ENCODE peak calls at places on chromosomes 4 and X, in four cellular contexts. One of them, this sample, is unnamed.

GRCh38 chr4:158599150-158599549 is 72.5 kb downstream of the C4orf46 start:
- DNase-seq in HepG2: no peak
- DNase-seq in GM12878: no peak
- DNase-seq in K562: no peak
- DNase-seq in this sample: no peak

GRCh38 chr4:87973283-87974169 is 2.0 kb upstream of the SPP1 start:
- DNase-seq in GM12878: no peak
- DNase-seq in HepG2: peak
- DNase-seq in K562: peak
- DNase-seq in this sample: peak

GRCh38 chr4:52102587-52102986 is 51.5 kb downstream of the SPATA18 start:
- DNase-seq in HepG2: no peak
- DNase-seq in K562: no peak
- DNase-seq in GM12878: no peak
- DNase-seq in this sample: no peak

GRCh38 chrX:97310373-97310772 is 426.7 kb downstream of the RPA4 start:
- DNase-seq in HepG2: no peak
- DNase-seq in GM12878: no peak
- DNase-seq in K562: no peak
- DNase-seq in this sample: no peak

GRCh38 chr4:40254961-40255721 is 58.3 kb downstream of the RHOH start:
- DNase-seq in K562: no peak
- DNase-seq in GM12878: no peak
- DNase-seq in HepG2: peak
- DNase-seq in this sample: peak

GRCh38 chr4:129550281-129550785 is 454.4 kb downstream of the C4orf33 start:
- DNase-seq in GM12878: no peak
- DNase-seq in HepG2: peak
- DNase-seq in K562: no peak
- DNase-seq in this sample: no peak

GRCh38 chrX:154317391-154318000 is 21.9 kb downstream of the TKTL1 start:
- DNase-seq in HepG2: no peak
- DNase-seq in GM12878: no peak
- DNase-seq in K562: peak
- DNase-seq in this sample: peak

GRCh38 chrX:150438165-150438564 is 75.0 kb downstream of the MAMLD1 start:
- DNase-seq in GM12878: no peak
- DNase-seq in K562: no peak
- DNase-seq in HepG2: no peak
- DNase-seq in this sample: no peak

GRCh38 chr4:15756361-15756861 is 21.7 kb upstream of the CD38 start:
- DNase-seq in GM12878: peak
- DNase-seq in HepG2: peak
- DNase-seq in K562: no peak
- DNase-seq in this sample: peak

GRCh38 chrX:16119353-16120220 is 3.8 kb upstream of the GRPR start:
- DNase-seq in GM12878: peak
- DNase-seq in K562: no peak
- DNase-seq in HepG2: no peak
- DNase-seq in this sample: no peak

GRCh38 chr4:88858752-88859151 is 161.1 kb upstream of the NAP1L5 start:
- DNase-seq in GM12878: peak
- DNase-seq in HepG2: no peak
- DNase-seq in K562: no peak
- DNase-seq in this sample: no peak

GRCh38 chr4:108097990-108098553 is 70.7 kb downstream of the LEF1 start:
- DNase-seq in GM12878: no peak
- DNase-seq in K562: no peak
- DNase-seq in HepG2: peak
- DNase-seq in this sample: no peak

GRCh38 chr4:82957045-82957444 is 53.6 kb downstream of the LIN54 start:
- DNase-seq in GM12878: no peak
- DNase-seq in HepG2: no peak
- DNase-seq in K562: no peak
- DNase-seq in this sample: no peak

GRCh38 chr4:1033840-1034551 is 22.6 kb downstream of the FGFRL1 start:
- DNase-seq in K562: no peak
- DNase-seq in GM12878: no peak
- DNase-seq in HepG2: no peak
- DNase-seq in this sample: no peak

GRCh38 chrX:68511255-68511654 is 12.4 kb downstream of the YIPF6 start:
- DNase-seq in K562: peak
- DNase-seq in GM12878: no peak
- DNase-seq in HepG2: peak
- DNase-seq in this sample: peak

GRCh38 chr4:168630445-168631187 is 133.8 kb downstream of the PALLD start:
- DNase-seq in GM12878: no peak
- DNase-seq in K562: no peak
- DNase-seq in HepG2: no peak
- DNase-seq in this sample: peak

GRCh38 chr4:112894951-112895350 is 154.5 kb upstream of the ANK2 start:
- DNase-seq in K562: no peak
- DNase-seq in HepG2: no peak
- DNase-seq in GM12878: no peak
- DNase-seq in this sample: no peak

GRCh38 chr4:154332681-154333421 is 158.7 kb downstream of the DCHS2 start:
- DNase-seq in GM12878: peak
- DNase-seq in HepG2: no peak
- DNase-seq in K562: no peak
- DNase-seq in this sample: peak

GRCh38 chr4:97144199-97144598 is 999.1 kb downstream of the STPG2 start:
- DNase-seq in GM12878: no peak
- DNase-seq in K562: no peak
- DNase-seq in HepG2: no peak
- DNase-seq in this sample: no peak

GRCh38 chr4:7540216-7540615 is 105.5 kb upstream of the PSAPL1 start:
- DNase-seq in GM12878: no peak
- DNase-seq in K562: no peak
- DNase-seq in HepG2: no peak
- DNase-seq in this sample: no peak

GRCh38 chrX:50697691-50698090 is 116.3 kb downstream of the SHROOM4 start:
- DNase-seq in K562: no peak
- DNase-seq in HepG2: no peak
- DNase-seq in GM12878: no peak
- DNase-seq in this sample: no peak

GRCh38 chrX:9681011-9681410 is 84.6 kb downstream of the GPR143 start:
- DNase-seq in HepG2: no peak
- DNase-seq in GM12878: no peak
- DNase-seq in K562: no peak
- DNase-seq in this sample: no peak

GRCh38 chr4:1201851-1202525 is 29.6 kb upstream of the SPON2 start:
- DNase-seq in GM12878: peak
- DNase-seq in HepG2: no peak
- DNase-seq in K562: no peak
- DNase-seq in this sample: no peak

DNA sequence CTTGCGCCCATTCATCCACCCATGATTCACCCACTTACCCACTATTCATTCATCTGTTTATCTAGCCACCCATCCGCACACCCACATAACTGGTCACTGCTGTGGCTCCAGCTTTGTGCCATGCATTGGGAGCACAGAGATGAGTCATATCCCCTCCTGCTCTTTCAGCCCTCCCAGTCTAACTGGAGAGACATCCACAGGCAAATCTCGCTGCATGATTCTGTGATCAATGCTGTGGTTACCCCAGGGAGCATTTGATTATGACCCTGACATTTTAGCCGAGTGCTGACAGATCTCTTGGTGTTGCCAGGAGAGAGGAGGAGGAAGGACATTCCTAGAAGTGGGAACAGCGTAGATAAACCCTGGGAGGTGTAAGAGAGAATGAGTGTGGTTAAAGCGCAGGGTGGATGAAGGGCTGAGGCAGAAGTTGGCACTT is 10.4 kb upstream of the PORCN start:
- DNase-seq in HepG2: no peak
- DNase-seq in K562: no peak
- DNase-seq in GM12878: no peak
- DNase-seq in this sample: no peak
- TF ChIP-seq CEBPB in HepG2: no peak
- TF ChIP-seq CEBPB in K562: no peak
- TF ChIP-seq CEBPB in GM12878: no peak
- TF ChIP-seq CEBPB in this sample: no peak

DNA sequence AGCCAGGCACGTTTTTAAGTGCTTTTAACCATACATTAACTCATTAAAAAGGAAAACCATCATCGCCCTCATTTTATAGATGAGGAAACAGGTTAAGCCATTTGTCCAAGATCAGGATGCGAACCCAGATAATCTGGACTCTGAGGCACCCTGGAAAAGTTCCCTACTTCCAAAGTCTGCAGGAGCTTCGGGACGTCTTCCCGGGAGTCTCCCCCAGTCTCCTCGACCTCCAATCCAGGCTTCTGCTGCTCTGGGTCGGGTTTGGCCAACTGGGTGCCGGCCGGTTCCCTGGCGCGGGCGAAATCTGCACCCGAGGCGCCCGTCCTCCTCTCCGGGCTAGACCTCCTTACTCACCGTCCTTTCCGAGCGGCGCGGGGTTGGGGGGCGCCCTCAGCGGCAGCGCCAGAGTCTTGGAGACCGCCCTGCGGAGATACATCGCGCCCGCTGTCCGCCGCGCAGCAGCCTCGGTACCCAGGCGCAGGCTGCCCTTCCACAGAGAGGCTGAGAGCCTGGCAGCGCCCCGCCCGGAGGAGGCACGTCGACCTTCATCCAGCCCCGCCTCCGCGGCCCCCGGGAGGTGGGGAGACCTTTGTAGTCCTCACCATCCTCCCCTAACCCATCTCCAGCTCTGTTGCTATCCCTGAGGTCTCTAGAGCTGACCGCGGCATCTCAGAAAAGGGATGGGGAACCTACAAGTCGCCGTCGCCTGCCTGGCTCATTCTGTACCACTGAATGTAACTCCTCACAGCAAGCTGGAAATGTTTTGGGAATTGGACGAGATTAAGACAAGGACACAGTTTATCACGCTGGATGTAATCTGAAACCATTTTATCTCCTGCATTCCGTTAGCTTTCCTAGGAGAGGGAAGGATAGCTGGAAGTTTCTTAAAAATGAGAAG is at the start of gene MGARP:
- DNase-seq in GM12878: no peak
- DNase-seq in K562: no peak
- DNase-seq in HepG2: no peak
- DNase-seq in this sample: peak
- TF ChIP-seq ESRRA in GM12878: no peak
- TF ChIP-seq ESRRA in K562: no peak
- TF ChIP-seq ESRRA in HepG2: no peak
- TF ChIP-seq ESRRA in this sample: no peak

GRCh38 chrX:12886545-12886944 is 19.7 kb downstream of the TLR7 start:
- DNase-seq in HepG2: no peak
- DNase-seq in GM12878: no peak
- DNase-seq in K562: no peak
- DNase-seq in this sample: no peak
- TF ChIP-seq SMC3 in HepG2: no peak
- TF ChIP-seq SMC3 in GM12878: no peak
- TF ChIP-seq SMC3 in K562: no peak
- TF ChIP-seq SMC3 in this sample: no peak

GRCh38 chrX:70046978-70047377 is 2.8 kb downstream of the AWAT2 start:
- DNase-seq in GM12878: no peak
- DNase-seq in K562: no peak
- DNase-seq in HepG2: no peak
- DNase-seq in this sample: no peak

GRCh38 chrX:70044541-70045245 is 5.0 kb downstream of the AWAT2 start:
- DNase-seq in GM12878: no peak
- DNase-seq in K562: no peak
- DNase-seq in HepG2: no peak
- DNase-seq in this sample: no peak

GRCh38 chrX:70042399-70043371 is 7.1 kb downstream of the AWAT2 start:
- DNase-seq in K562: peak
- DNase-seq in GM12878: no peak
- DNase-seq in HepG2: peak
- DNase-seq in this sample: no peak

GRCh38 chrX:70041993-70042392 is 7.7 kb downstream of the AWAT2 start:
- DNase-seq in K562: no peak
- DNase-seq in GM12878: no peak
- DNase-seq in HepG2: no peak
- DNase-seq in this sample: no peak

DNA sequence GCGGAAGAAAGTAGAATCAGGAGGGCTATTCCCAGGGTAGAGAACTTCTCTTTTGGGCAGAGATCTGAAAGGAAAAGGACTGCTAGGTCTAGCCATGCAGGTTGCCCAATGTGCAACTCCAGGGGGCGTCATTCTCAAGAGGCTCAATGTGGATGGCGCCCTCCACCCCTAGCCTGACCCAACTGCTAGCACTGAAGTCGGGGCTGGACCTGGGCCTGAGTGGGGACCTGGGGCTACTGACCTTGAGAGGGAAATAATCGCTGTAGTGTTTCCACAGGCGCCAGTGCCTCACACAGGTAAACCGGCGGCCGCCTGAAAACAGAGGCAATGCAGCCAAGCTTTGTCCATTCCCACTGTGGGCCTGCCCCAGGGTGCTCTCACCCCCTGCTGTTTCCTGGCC is 6.1 kb downstream of the AWAT2 start:
- DNase-seq in K562: no peak
- DNase-seq in HepG2: no peak
- DNase-seq in GM12878: no peak
- DNase-seq in this sample: no peak
- TF ChIP-seq CEBPB in K562: no peak
- TF ChIP-seq CEBPB in HepG2: no peak
- TF ChIP-seq CEBPB in GM12878: no peak
- TF ChIP-seq CEBPB in this sample: no peak

GRCh38 chrX:42567268-42567667 is 210.7 kb downstream of the PPP1R2C start:
- DNase-seq in GM12878: no peak
- DNase-seq in HepG2: no peak
- DNase-seq in K562: no peak
- DNase-seq in this sample: no peak
- TF ChIP-seq ESRRA in GM12878: no peak
- TF ChIP-seq ESRRA in HepG2: no peak
- TF ChIP-seq ESRRA in K562: no peak
- TF ChIP-seq ESRRA in this sample: no peak

GRCh38 chrX:19410259-19410658 is 66.5 kb downstream of the PDHA1 start:
- DNase-seq in K562: no peak
- DNase-seq in GM12878: no peak
- DNase-seq in HepG2: no peak
- DNase-seq in this sample: peak
- TF ChIP-seq SMC3 in K562: no peak
- TF ChIP-seq SMC3 in GM12878: no peak
- TF ChIP-seq SMC3 in HepG2: no peak
- TF ChIP-seq SMC3 in this sample: no peak

GRCh38 chr4:55395529-55396304 is at the start of gene TMEM165:
- DNase-seq in HepG2: peak
- DNase-seq in GM12878: peak
- DNase-seq in K562: peak
- DNase-seq in this sample: peak
- TF ChIP-seq CEBPB in HepG2: no peak
- TF ChIP-seq CEBPB in GM12878: no peak
- TF ChIP-seq CEBPB in K562: no peak
- TF ChIP-seq CEBPB in this sample: no peak

GRCh38 chr4:156312261-156312847 is 358.7 kb upstream of the CTSO start:
- DNase-seq in HepG2: no peak
- DNase-seq in K562: no peak
- DNase-seq in GM12878: no peak
- DNase-seq in this sample: no peak
- TF ChIP-seq ESRRA in HepG2: no peak
- TF ChIP-seq ESRRA in K562: no peak
- TF ChIP-seq ESRRA in GM12878: no peak
- TF ChIP-seq ESRRA in this sample: no peak

This sample was measured in A549.